ENCODE peak calls at places on chromosomes 1 and 21, in seven cellular contexts. M is effector CD8-positive, alpha-beta T cell; W is iPS DF 19.7; D is SJCRH30; X is GM03348; F is dermis blood vessel endothelial cell; G is A172. N is an unnamed sample.
A peak's percentile ranks its signal among the peaks of the same experiment; 100 is the strongest.

GRCh38 chr1:5915587-5916571 is 76.3 kb downstream of the NPHP4 start:
- DNase-seq in M (no peak), X (peak; percentile 85), W (no peak), F (peak; percentile 58), D (no peak), G (peak; percentile 8), N (no peak)

GRCh38 chr1:228088586-228089498 is 6.3 kb downstream of the ARF1 start:
- DNase-seq in M (no peak), F (peak; percentile 29), D (no peak), W (no peak), G (no peak), X (peak; percentile 41), N (no peak)

GRCh38 chr1:30485072-30485471 is 238.3 kb downstream of the MATN1 start:
- DNase-seq in F (no peak), X (no peak), G (no peak), D (no peak), W (no peak), M (no peak), N (no peak)

GRCh38 chr21:36325373-36326010 is 5.5 kb downstream of the MORC3 start:
- DNase-seq in M (no peak), W (no peak), F (peak; percentile 54), X (no peak), D (no peak), G (peak; percentile 82), N (no peak)

GRCh38 chr1:25174363-25174729 is 58.0 kb downstream of the SYF2 start:
- DNase-seq in M (no peak), X (no peak), G (no peak), W (no peak), D (no peak), F (no peak), N (no peak)

GRCh38 chr21:38494254-38494648 is 4.0 kb downstream of the ERG start:
- DNase-seq in D (no peak), X (no peak), G (no peak), F (no peak), W (no peak), M (no peak), N (no peak)

GRCh38 chr1:170668301-170668789 is 4.4 kb downstream of the PRRX1 start:
- DNase-seq in M (no peak), F (no peak), W (no peak), G (no peak), X (peak; percentile 44), D (peak; percentile 14), N (no peak)

GRCh38 chr1:97006044-97006676 is 284.6 kb downstream of the PTBP2 start:
- DNase-seq in D (peak; percentile 63), F (peak; percentile 81), M (no peak), X (peak; percentile 26), W (no peak), G (peak; percentile 15), N (no peak)

GRCh38 chr1:83798965-83799364 is 200.0 kb downstream of the TTLL7 start:
- DNase-seq in D (no peak), W (no peak), F (no peak), X (no peak), G (no peak), M (no peak), N (no peak)